ENCODE peak calls at places on chromosomes 4 and X, in five cellular contexts. B is spleen, X is HepG2, L is heart right ventricle, Z is GM23338. I is an unnamed sample.
A peak's percentile ranks its signal among the peaks of the same experiment; 100 is the strongest.

GRCh38 chrX:143378851-143379250 is 138.4 kb downstream of the SPANXN3 start:
- DNase-seq in B (no peak), X (no peak), L (no peak), Z (no peak), I (no peak)

GRCh38 chr4:41541697-41542096 is 3.7 kb downstream of the LIMCH1 start:
- DNase-seq in B (no peak), X (no peak), L (peak; percentile 33), Z (peak; percentile 16), I (no peak)

GRCh38 chr4:6470502-6471302 is 1.7 kb downstream of the PPP2R2C start:
- DNase-seq in B (peak; percentile 62), X (no peak), L (peak; percentile 25), Z (peak; percentile 54), I (peak; percentile 79)

GRCh38 chrX:51641421-51642021 is 22.8 kb upstream of the CENPVL3 start:
- DNase-seq in B (no peak), X (peak; percentile 12), L (no peak), Z (peak; percentile 82), I (no peak)

GRCh38 chr4:105304085-105304484 is 157.4 kb downstream of the TET2 start:
- DNase-seq in B (no peak), X (no peak), L (no peak), Z (no peak), I (no peak)

GRCh38 chr4:15521442-15522039 is 51.9 kb downstream of the CC2D2A start:
- DNase-seq in B (no peak), X (no peak), L (no peak), Z (no peak), I (no peak)

GRCh38 chr4:86450861-86451260 is 91.0 kb upstream of the MAPK10 start:
- DNase-seq in B (no peak), X (no peak), L (no peak), Z (peak; percentile 30), I (no peak)

GRCh38 chrX:31279359-31279758 is 207.5 kb upstream of the FTHL17 start:
- DNase-seq in B (no peak), X (peak; percentile 18), L (no peak), Z (peak; percentile 26), I (no peak)

GRCh38 chrX:114580336-114580735 is 3.5 kb upstream of the HTR2C start:
- DNase-seq in B (no peak), X (no peak), L (no peak), Z (peak; percentile 49), I (no peak)

GRCh38 chrX:50718791-50719190 is 95.2 kb downstream of the SHROOM4 start:
- DNase-seq in B (no peak), X (no peak), L (no peak), Z (no peak), I (no peak)

GRCh38 chr4:78242071-78242470 is 184.9 kb downstream of the FRAS1 start:
- DNase-seq in B (no peak), X (no peak), L (no peak), Z (no peak), I (no peak)

GRCh38 chrX:47814853-47815252 is 21.8 kb upstream of the ZNF81 start:
- DNase-seq in B (no peak), X (no peak), L (no peak), Z (peak; percentile 34), I (no peak)

GRCh38 chr4:81215219-81215892 is at the start of gene PRKG2:
- DNase-seq in B (peak; percentile 62), X (no peak), L (no peak), Z (peak; percentile 52), I (peak; percentile 43)

GRCh38 chr4:71235321-71236206 is 103.3 kb upstream of the SLC4A4 start:
- DNase-seq in B (no peak), X (no peak), L (peak; percentile 25), Z (no peak), I (no peak)

GRCh38 chrX:43718956-43719355 is 62.9 kb downstream of the MAOA start:
- DNase-seq in B (no peak), X (no peak), L (no peak), Z (no peak), I (no peak)

GRCh38 chrX:53456254-53456653 is 22.1 kb upstream of the HSD17B10 start:
- DNase-seq in B (no peak), X (no peak), L (no peak), Z (no peak), I (no peak)

GRCh38 chrX:40153335-40154221 is 55.8 kb upstream of the BCOR start:
- DNase-seq in B (peak; percentile 88), X (no peak), L (no peak), Z (peak; percentile 39), I (no peak)
- H3K27ac ChIP-seq in B (peak overlapping the region; percentile 78), X (peak overlapping the region; percentile 95), L (peak overlapping the region; percentile 78), Z (no peak overlapping the region), I (peak overlapping the region; percentile 57)

DNA sequence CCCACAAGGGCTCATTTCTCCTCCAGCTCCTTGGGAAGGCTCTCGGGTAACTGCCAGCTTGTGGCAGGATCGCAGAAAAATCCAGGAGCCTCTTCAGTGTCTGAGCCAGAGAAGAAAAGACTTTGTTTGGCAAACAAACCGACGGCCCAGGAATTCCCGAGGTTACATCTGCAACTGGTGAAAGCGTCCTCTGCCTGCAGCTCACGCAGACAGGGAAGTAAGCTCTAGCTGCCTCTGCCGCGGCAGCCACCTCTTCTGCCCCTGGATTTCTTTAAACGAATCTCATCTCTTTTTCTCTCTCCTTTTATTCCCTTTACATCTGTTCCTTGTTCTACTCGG is 289 bp downstream of the DCHS2 start:
- DNase-seq in B (peak; percentile 72), X (no peak), L (no peak), Z (peak; percentile 67), I (no peak)
- H3K4me3 ChIP-seq in B (peak overlapping the region; percentile 31), X (peak overlapping the region; percentile 44), L (peak overlapping the region; percentile 34), Z (peak overlapping the region; percentile 79), I (peak overlapping the region; percentile 22)

GRCh38 chr4:98509641-98510170 is 148.7 kb downstream of the TSPAN5 start:
- DNase-seq in B (no peak), X (no peak), L (no peak), Z (no peak), I (no peak)
- H3K27ac ChIP-seq in B (no peak overlapping the region), X (no peak overlapping the region), L (no peak overlapping the region), Z (no peak overlapping the region), I (no peak overlapping the region)

DNA sequence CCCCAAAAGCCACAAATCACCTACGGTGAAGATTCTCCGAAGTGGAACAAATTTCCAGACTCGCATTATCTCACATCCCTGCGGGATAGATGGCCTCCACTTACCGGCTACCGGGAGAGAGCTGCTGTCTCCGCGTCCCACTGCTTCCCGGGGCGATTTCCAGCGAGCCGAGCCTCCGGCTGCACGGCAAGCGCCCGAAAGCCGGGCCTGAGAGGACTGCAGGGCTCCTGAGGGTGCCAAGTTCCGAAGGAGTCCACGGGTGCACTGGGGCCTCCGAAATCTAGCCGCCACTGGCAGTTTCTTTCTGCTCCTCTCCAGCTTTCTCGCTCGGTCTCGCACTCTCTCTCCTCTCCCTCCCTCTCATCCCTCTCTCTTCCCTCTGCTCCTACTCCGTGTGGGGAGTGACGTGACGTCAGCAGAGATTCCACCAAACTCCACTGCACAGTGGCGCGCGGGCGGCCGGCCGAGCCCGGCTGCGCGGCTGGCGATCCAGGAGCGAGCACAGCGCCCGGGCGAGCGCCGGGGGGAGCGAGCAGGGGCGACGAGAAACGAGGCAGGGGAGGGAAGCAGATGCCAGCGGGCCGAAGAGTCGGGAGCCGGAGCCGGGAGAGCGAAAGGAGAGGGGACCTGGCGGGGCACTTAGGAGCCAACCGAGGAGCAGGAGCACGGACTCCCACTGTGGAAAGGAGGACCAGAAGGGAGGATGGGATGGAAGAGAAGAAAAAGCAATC is 14.0 kb upstream of the PITX2 start:
- DNase-seq in B (no peak), X (no peak), L (no peak), Z (peak; percentile 83), I (no peak)
- H3K4me3 ChIP-seq in B (peak overlapping the region; percentile 6), X (no peak overlapping the region), L (peak overlapping the region; percentile 4), Z (peak overlapping the region; percentile 96), I (no peak overlapping the region)

DNA sequence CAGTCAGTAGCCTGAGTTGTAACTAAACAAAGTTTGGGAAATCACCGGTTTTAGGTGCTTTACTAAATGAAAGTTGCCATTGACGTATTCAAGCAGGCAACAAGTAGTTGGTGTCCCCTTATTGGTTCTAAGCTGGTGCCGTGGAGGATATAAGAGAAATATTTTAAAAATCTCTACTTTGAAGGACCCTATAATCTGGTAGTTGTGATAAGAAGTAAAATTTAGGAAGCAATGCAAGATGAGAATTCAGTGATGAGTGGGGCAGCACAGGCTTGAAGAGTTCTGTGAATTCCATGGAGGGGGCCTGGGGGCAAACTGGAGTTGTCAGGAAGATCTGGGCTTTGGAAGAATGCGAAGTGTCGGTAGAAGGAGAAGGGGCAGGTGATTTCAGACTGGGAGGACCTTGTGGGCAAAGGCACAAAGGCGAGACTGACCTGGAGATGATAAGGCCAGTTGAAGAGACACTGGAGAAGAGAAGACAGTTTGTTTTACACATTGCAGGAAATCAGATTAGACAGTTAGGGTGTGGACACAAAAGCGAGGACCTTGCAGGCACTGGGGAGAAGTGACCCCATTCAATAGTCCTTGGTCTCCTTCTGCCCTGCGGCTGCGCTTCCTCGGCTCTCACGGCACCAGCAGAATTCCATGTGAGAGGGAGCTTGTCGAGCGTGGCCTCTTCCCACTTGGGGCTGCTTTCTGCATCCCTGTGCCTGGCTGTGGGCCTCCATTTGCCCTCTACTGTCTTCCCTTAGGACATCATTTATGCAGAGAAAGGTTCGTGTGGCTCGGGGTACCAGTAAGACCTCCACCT is 1.3 kb downstream of the RHOH start:
- DNase-seq in B (no peak), X (no peak), L (no peak), Z (no peak), I (no peak)
- H3K27ac ChIP-seq in B (peak overlapping the region; percentile 86), X (no peak overlapping the region), L (no peak overlapping the region), Z (peak overlapping the region; percentile 8), I (peak overlapping the region; percentile 92)

GRCh38 chr4:56469489-56470210 is 2.2 kb downstream of the SRP72 start:
- DNase-seq in B (no peak), X (no peak), L (no peak), Z (no peak), I (no peak)
- H3K4me3 ChIP-seq in B (no peak overlapping the region), X (no peak overlapping the region), L (no peak overlapping the region), Z (no peak overlapping the region), I (no peak overlapping the region)

GRCh38 chr4:40246938-40247337 is 50.1 kb downstream of the RHOH start:
- DNase-seq in B (no peak), X (no peak), L (no peak), Z (no peak), I (no peak)
- H3K27ac ChIP-seq in B (peak overlapping the region; percentile 60), X (no peak overlapping the region), L (no peak overlapping the region), Z (no peak overlapping the region), I (no peak overlapping the region)

DNA sequence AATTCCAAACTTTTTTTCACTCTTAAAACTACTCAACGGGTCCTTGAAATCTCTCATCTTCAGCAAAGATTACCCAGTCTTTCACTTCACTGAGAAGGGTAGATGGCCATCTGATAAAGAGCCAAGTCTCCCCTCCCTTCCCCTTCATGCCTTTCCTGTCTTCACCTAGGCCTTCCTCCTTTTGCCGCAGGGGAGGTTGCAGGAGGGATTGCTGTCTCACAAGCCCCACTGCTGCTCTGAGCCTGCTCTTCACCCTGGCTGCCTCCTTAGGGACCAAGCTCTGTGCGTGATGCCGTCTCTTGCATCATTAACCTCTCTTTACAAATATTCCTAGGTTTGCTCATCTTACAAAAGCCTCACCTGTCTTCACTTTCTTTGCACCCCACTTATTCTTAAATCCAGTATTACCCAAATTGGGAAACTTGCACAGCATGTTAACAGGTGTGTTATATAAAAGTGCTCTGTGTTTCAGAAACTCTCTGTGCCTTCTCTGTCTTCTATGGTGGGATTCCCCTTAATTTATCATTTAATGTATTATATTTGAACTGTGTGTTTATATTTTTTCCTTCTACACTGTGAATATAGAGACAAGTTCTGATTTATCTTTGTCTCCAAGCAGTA is 3.8 kb downstream of the ZFX start:
- DNase-seq in B (no peak), X (no peak), L (no peak), Z (peak; percentile 24), I (no peak)
- H3K4me3 ChIP-seq in B (no peak overlapping the region), X (no peak overlapping the region), L (no peak overlapping the region), Z (no peak overlapping the region), I (no peak overlapping the region)

I was measured in left lung.